ENCODE peak calls at places on chromosomes 3 and 15, in four cellular contexts. M, U, N and Z are unnamed samples.

GRCh38 chr15:34065941-34066340 is 26.9 kb upstream of the AVEN start:
- DNase-seq in N (no peak), M (no peak), U (no peak), Z (no peak)

GRCh38 chr3:176202652-176203051 is 994.6 kb downstream of the TBL1XR1 start:
- DNase-seq in N (no peak), U (no peak), M (no peak), Z (no peak)

GRCh38 chr15:63473999-63474809 is 30.2 kb upstream of the USP3 start:
- DNase-seq in N (no peak), M (no peak), U (no peak), Z (no peak)

GRCh38 chr3:52055537-52056351 is 627 bp downstream of the DUSP7 start:
- DNase-seq in U (no peak), M (peak; percentile 90), N (no peak), Z (peak; percentile 82)

GRCh38 chr3:53225181-53225580 is 30.6 kb downstream of the TKT start:
- DNase-seq in N (no peak), U (no peak), M (no peak), Z (peak; percentile 51)

GRCh38 chr3:197792019-197792647 is 1.1 kb downstream of the LRCH3 start:
- DNase-seq in M (no peak), N (no peak), U (no peak), Z (no peak)

GRCh38 chr3:149527531-149528343 is 53.2 kb downstream of the TM4SF4 start:
- DNase-seq in M (no peak), N (no peak), U (no peak), Z (no peak)

GRCh38 chr3:192875971-192876565 is 41.6 kb downstream of the MB21D2 start:
- DNase-seq in N (no peak), U (no peak), M (no peak), Z (no peak)

GRCh38 chr3:2615080-2615479 is 495.1 kb downstream of the IL5RA start:
- DNase-seq in M (no peak), N (no peak), U (no peak), Z (no peak)

GRCh38 chr3:134708671-134709070 is 57.8 kb upstream of the KY start:
- DNase-seq in N (no peak), U (no peak), M (no peak), Z (no peak)

GRCh38 chr3:71509024-71509423 is 74.5 kb downstream of the FOXP1 start:
- DNase-seq in U (no peak), M (no peak), N (no peak), Z (no peak)

GRCh38 chr3:167394003-167394402 is 13.9 kb upstream of the ZBBX start:
- DNase-seq in M (no peak), N (no peak), U (no peak), Z (no peak)

GRCh38 chr3:42092006-42092405 is 849 bp downstream of the TRAK1 start:
- DNase-seq in M (no peak), U (no peak), N (no peak), Z (no peak)

GRCh38 chr15:71146597-71146996 is 31.3 kb downstream of the THSD4 start:
- DNase-seq in U (no peak), M (no peak), N (no peak), Z (no peak)

GRCh38 chr15:73021139-73021621 is 31.1 kb upstream of the NEO1 start:
- DNase-seq in M (no peak), N (peak; percentile 65), U (no peak), Z (no peak)

GRCh38 chr3:72376917-72377710 is 471.1 kb downstream of the SHQ1 start:
- DNase-seq in M (no peak), N (no peak), U (no peak), Z (no peak)

GRCh38 chr15:37078566-37078965 is 21.8 kb downstream of the MEIS2 start:
- DNase-seq in N (no peak), U (no peak), M (no peak), Z (no peak)

GRCh38 chr15:67161881-67162280 is 92.6 kb downstream of the AAGAB start:
- DNase-seq in U (no peak), N (no peak), M (no peak), Z (no peak)

GRCh38 chr15:67164401-67164791 is 90.1 kb downstream of the AAGAB start:
- DNase-seq in M (no peak), N (no peak), U (no peak), Z (peak; percentile 73)

GRCh38 chr15:67161412-67161811 is 93.0 kb downstream of the AAGAB start:
- DNase-seq in M (no peak), N (no peak), U (no peak), Z (no peak)

GRCh38 chr15:67164811-67165652 is 89.4 kb downstream of the AAGAB start:
- DNase-seq in M (no peak), U (no peak), N (no peak), Z (no peak)

GRCh38 chr15:67163180-67163579 is 91.3 kb downstream of the AAGAB start:
- DNase-seq in M (no peak), N (no peak), U (no peak), Z (no peak)
- H3K36me3 ChIP-seq in M (no peaks in the 10 kb centered on the region), N (peaks cover 11% of the 10 kb centered on the region), U (no peaks in the 10 kb centered on the region), Z (peaks cover 12% of the 10 kb centered on the region)

GRCh38 chr3:59756930-59757329 is 707.1 kb upstream of the CFAP20DC start:
- DNase-seq in M (no peak), N (no peak), U (no peak), Z (no peak)

GRCh38 chr3:59764131-59764530 is 714.3 kb upstream of the CFAP20DC start:
- DNase-seq in U (no peak), M (no peak), N (no peak), Z (no peak)

GRCh38 chr3:59758672-59759071 is 708.8 kb upstream of the CFAP20DC start:
- DNase-seq in M (no peak), U (no peak), N (no peak), Z (no peak)

GRCh38 chr3:59754456-59754855 is 704.6 kb upstream of the CFAP20DC start:
- DNase-seq in U (no peak), M (no peak), N (no peak), Z (no peak)

DNA sequence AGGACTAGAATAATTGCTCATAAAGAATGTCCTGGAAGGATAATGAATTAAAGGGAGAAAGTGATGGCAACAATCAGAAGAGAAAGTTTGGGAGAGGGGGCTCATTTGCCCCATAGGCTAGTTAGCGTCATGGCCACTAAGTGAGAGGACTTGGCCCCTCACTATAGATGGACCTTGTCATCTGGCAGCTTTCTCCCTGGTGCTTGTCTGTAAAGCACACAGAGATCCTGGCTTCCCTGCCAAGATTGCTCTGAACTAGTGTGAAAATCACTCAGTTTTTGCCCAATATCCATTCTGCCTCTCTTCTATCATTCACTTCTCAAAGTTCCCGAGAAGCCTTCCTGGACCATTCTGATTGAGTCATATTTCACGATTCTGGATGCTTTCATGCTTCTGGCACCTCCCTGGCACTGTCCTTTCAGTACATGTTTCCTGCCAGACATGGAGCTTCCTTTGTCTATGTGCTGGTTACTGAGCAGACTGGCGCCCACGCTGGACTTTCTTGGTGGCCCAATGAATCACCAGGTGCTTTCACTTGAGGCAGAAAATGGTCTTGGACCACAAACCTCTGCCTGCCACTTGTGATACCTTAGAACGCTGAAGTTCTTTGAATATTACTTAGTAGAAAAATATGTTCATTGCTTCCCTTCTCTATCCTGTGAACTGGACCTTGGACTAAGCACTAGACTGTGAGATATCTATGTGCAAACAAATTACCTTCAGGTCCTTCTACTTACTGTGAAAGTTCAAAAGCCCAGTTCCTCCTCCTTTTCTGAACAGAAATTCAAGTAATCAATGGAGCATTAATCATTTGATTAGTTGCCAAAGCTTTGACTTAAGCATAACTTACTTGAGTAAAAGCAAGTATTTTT is 709.7 kb upstream of the CFAP20DC start:
- DNase-seq in N (no peak), U (no peak), M (no peak), Z (no peak)
- H3K4me1 ChIP-seq in N (no peaks in the 10 kb centered on the region), U (no peaks in the 10 kb centered on the region), M (no peaks in the 10 kb centered on the region), Z (no peaks in the 10 kb centered on the region)

DNA sequence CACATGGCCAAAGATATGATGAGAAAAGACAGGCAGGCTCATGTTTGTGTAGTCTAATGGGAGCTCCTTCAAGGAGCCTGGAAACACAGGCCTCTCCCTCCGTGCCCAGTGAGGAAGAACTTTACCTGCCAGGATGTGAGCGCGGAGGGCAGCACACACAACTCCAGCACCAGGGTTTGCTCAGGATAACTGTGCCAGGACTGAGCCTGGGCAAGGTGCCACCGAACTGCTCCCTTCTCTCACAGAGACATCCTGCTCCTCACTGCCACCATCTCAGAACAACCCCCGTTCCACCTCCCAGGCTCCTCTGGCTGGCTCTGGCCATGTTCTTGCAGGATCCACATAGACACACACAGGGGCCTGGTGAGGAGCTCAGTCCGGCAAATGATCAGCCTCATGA is 87.4 kb downstream of the NUP210 start:
- DNase-seq in U (no peak), M (no peak), N (no peak), Z (no peak)
- H3K36me3 ChIP-seq in U (no peaks in the 10 kb centered on the region), M (no peaks in the 10 kb centered on the region), N (peaks cover 48% of the 10 kb centered on the region), Z (peaks cover 28% of the 10 kb centered on the region)

DNA sequence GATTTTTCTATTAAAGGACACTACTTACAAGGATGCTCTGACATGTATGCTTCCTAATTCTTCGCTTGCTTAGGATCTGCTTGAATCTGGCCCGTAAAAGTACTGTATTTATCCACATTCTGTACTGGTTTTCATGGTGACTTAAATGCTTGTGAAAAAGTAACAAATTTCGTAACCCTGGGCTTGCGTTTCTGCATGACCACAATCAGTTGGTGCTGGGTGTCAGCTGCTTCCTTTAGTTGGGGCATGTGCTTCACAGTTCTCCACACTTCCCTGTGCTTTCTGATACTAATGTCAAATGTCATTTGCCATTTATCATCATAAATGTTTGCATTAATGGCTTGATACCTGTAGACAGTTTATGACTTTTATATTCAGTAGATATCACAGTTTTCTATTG is 218.4 kb upstream of the MLF1 start:
- DNase-seq in U (peak; percentile 18), N (no peak), M (no peak), Z (no peak)
- H3K4me1 ChIP-seq in U (no peaks in the 10 kb centered on the region), N (no peaks in the 10 kb centered on the region), M (no peaks in the 10 kb centered on the region), Z (no peaks in the 10 kb centered on the region)

GRCh38 chr3:47824541-47825473 is 21.9 kb downstream of the DHX30 start:
- DNase-seq in N (peak; percentile 80), M (peak; percentile 96), U (peak; percentile 57), Z (peak; percentile 90)

DNA sequence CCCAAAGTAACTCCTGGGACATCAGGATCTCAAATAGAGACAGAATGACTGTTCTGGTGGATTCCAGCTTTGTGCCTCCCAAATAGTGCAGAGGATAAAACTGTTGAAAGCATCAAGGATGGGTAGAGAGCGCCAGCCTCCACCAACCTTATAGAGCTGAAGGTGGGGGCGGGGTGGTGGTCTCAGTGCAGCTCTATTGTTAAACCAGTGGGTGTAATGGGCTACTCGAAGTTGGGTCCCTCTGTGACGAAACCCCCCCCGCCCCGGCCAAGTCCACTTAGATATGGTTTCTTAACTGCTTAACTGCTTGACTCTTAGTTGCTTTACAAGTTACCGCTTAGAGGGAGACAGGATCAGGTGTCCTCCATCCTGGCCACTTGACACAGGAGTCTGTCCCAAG is 22.7 kb downstream of the DHX30 start:
- DNase-seq in N (no peak), M (no peak), U (no peak), Z (no peak)
- H3K36me3 ChIP-seq in N (peaks cover 26% of the 10 kb centered on the region), M (no peaks in the 10 kb centered on the region), U (no peaks in the 10 kb centered on the region), Z (peaks cover 47% of the 10 kb centered on the region)

DNA sequence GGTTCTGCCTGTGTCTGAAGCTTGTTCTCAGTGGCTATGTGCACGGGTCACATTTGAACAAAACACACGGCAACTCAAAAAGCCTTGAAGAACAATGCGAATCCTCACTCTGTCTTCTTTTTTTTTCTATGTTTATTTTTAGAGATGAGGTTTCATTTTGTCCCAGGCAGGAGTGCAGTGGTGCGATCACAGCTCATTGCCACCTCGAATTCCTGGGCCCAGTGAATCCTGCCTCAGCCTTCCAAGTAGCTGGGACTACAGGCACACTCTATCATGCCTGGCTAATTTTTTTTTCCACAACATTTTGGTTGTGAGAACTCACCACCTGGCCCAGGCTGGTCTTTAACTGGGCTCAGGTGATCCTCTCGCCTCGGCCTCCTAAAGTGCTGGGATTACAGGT is 20.2 kb upstream of the ONECUT1 start:
- DNase-seq in U (no peak), M (no peak), N (no peak), Z (no peak)
- H3K4me1 ChIP-seq in U (no peaks in the 10 kb centered on the region), M (peaks cover 8% of the 10 kb centered on the region), N (no peaks in the 10 kb centered on the region), Z (peaks cover 9% of the 10 kb centered on the region)